ENCODE peak calls at places on chromosomes 7 and 10, in ten cellular contexts. F is AML-193, R is Ammon's horn, A is lung, H is heart right ventricle, Q is NCI-H1417, L is retina, J is LoVo, E is astrocyte of the spinal cord, I is left ventricle myocardium inferior. M is an unnamed sample.

GRCh38 chr7:27532256-27532783 is 130.4 kb downstream of the HIBADH start:
- DNase-seq in E (no peak), R (no peak), J (no peak), H (no peak), L (no peak), A (no peak), Q (no peak), I (no peak), F (no peak), M (no peak)

GRCh38 chr7:50352282-50352681 is 47.8 kb downstream of the IKZF1 start:
- DNase-seq in J (no peak), A (no peak), H (no peak), L (no peak), Q (no peak), F (peak; percentile 1), I (no peak), E (no peak), R (no peak), M (no peak)

GRCh38 chr7:22653981-22654380 is 73.0 kb upstream of the IL6 start:
- DNase-seq in R (no peak), F (no peak), A (no peak), L (no peak), I (no peak), H (no peak), J (no peak), E (no peak), Q (no peak), M (no peak)

GRCh38 chr7:22565315-22565811 is 65.4 kb upstream of the STEAP1B start:
- DNase-seq in A (no peak), F (peak; percentile 7), R (peak; percentile 51), E (peak; percentile 75), L (no peak), I (no peak), H (no peak), J (no peak), Q (no peak), M (no peak)

GRCh38 chr7:142859829-142860228 is 5.0 kb downstream of the EPHB6 start:
- DNase-seq in F (no peak), R (no peak), I (no peak), H (no peak), J (peak; percentile 55), Q (no peak), E (peak; percentile 56), L (no peak), A (no peak), M (peak; percentile 34)

GRCh38 chr10:15245530-15245929 is 77.0 kb upstream of the NMT2 start:
- DNase-seq in L (no peak), I (no peak), R (no peak), E (no peak), H (no peak), F (no peak), J (no peak), Q (no peak), A (no peak), M (no peak)

GRCh38 chr10:77806511-77807157 is 119.9 kb downstream of the DLG5 start:
- DNase-seq in J (no peak), R (no peak), H (no peak), F (no peak), Q (no peak), A (no peak), I (no peak), E (no peak), L (no peak), M (no peak)

GRCh38 chr7:134527979-134528371 is 608 bp downstream of the AKR1B10 start:
- DNase-seq in L (no peak), Q (peak; percentile 63), R (no peak), I (no peak), A (no peak), E (peak; percentile 82), F (no peak), J (no peak), H (no peak), M (peak; percentile 44)

GRCh38 chr7:1881946-1882345 is 211.9 kb downstream of the ELFN1 start:
- DNase-seq in H (no peak), Q (no peak), J (no peak), E (no peak), L (no peak), F (no peak), A (no peak), I (no peak), R (no peak), M (no peak)

GRCh38 chr7:12267542-12267941 is 56.4 kb downstream of the TMEM106B start:
- DNase-seq in R (no peak), Q (no peak), L (no peak), H (no peak), E (no peak), A (no peak), J (no peak), I (no peak), F (no peak), M (no peak)

GRCh38 chr7:67311901-67312300 is 315.3 kb downstream of the TYW1 start:
- DNase-seq in L (no peak), F (no peak), E (peak; percentile 47), H (no peak), I (no peak), Q (no peak), R (no peak), A (no peak), J (no peak), M (peak; percentile 81)

GRCh38 chr7:115499966-115500365 is 530.6 kb downstream of the TFEC start:
- DNase-seq in E (peak; percentile 15), I (no peak), R (no peak), H (no peak), Q (no peak), A (no peak), F (no peak), J (no peak), L (no peak), M (no peak)

GRCh38 chr10:107232013-107232412 is 67.5 kb upstream of the SORCS1 start:
- DNase-seq in I (no peak), A (no peak), R (no peak), F (no peak), E (no peak), Q (no peak), H (no peak), L (no peak), J (no peak), M (no peak)

GRCh38 chr10:32349968-32350738 is 3.2 kb upstream of the EPC1 start:
- DNase-seq in L (no peak), E (no peak), H (no peak), J (no peak), A (no peak), F (no peak), R (no peak), I (no peak), Q (no peak), M (no peak)

GRCh38 chr10:27390681-27391080 is 113.4 kb upstream of the RAB18 start:
- DNase-seq in A (no peak), L (no peak), Q (no peak), J (no peak), H (no peak), I (no peak), R (no peak), F (no peak), E (peak; percentile 19), M (no peak)

GRCh38 chr10:20313665-20314064 is 497.4 kb downstream of the PLXDC2 start:
- DNase-seq in F (no peak), H (no peak), L (no peak), J (no peak), E (no peak), R (peak; percentile 15), Q (no peak), A (no peak), I (no peak), M (no peak)

GRCh38 chr7:139901840-139902370 is 72.8 kb downstream of the TBXAS1 start:
- DNase-seq in L (no peak), H (no peak), R (no peak), F (no peak), A (no peak), E (no peak), Q (no peak), J (no peak), I (no peak), M (no peak)